ENCODE peak calls at places on chromosomes 12 and 14, in ten cellular contexts. Q is GM23338; F is foreskin fibroblast; W is hepatocyte; A is fibroblast of lung; Y is CD8-positive, alpha-beta T cell; K is heart right ventricle; H is AG04449; E is GM13977; D is PC-9. L is an unnamed sample.

GRCh38 chr12:103657331-103657730 is 70.3 kb downstream of the STAB2 start:
- DNase-seq in Q (no peak), F (peak; percentile 9), W (no peak), A (peak; percentile 71), Y (no peak), K (no peak), H (no peak), E (no peak), D (no peak), L (no peak)

GRCh38 chr12:113462117-113462774 is 9.4 kb downstream of the LHX5 start:
- DNase-seq in Q (peak; percentile 85), F (peak; percentile 92), W (peak; percentile 87), A (peak; percentile 52), Y (peak; percentile 62), K (peak; percentile 83), H (no peak), E (peak; percentile 82), D (peak; percentile 66), L (peak; percentile 39)

GRCh38 chr12:162467-163307 is 51.3 kb downstream of the SLC6A12 start:
- DNase-seq in Q (peak; percentile 35), F (no peak), W (no peak), A (no peak), Y (no peak), K (no peak), H (no peak), E (no peak), D (no peak), L (no peak)

GRCh38 chr14:105161314-105161713 is 7.3 kb downstream of the JAG2 start:
- DNase-seq in Q (no peak), F (no peak), W (no peak), A (no peak), Y (no peak), K (no peak), H (no peak), E (no peak), D (no peak), L (no peak)

GRCh38 chr14:95240859-95241813 is 78.6 kb downstream of the CLMN start:
- DNase-seq in Q (no peak), F (peak; percentile 61), W (no peak), A (no peak), Y (no peak), K (no peak), H (no peak), E (no peak), D (no peak), L (no peak)

GRCh38 chr12:56198836-56199235 is 9.6 kb upstream of the SMARCC2 start:
- DNase-seq in Q (peak; percentile 72), F (no peak), W (no peak), A (peak; percentile 64), Y (no peak), K (no peak), H (no peak), E (no peak), D (no peak), L (no peak)

GRCh38 chr12:116708826-116709756 is 28.8 kb downstream of the SPRING1 start:
- DNase-seq in Q (peak; percentile 54), F (peak; percentile 85), W (peak; percentile 72), A (peak; percentile 36), Y (peak; percentile 17), K (no peak), H (no peak), E (peak; percentile 53), D (peak; percentile 60), L (peak; percentile 22)

GRCh38 chr12:51820721-51821422 is 27.6 kb downstream of the FIGNL2 start:
- DNase-seq in Q (peak; percentile 84), F (peak; percentile 24), W (no peak), A (peak; percentile 71), Y (peak; percentile 74), K (peak; percentile 72), H (no peak), E (peak; percentile 72), D (no peak), L (peak; percentile 46)

GRCh38 chr14:31420013-31420318 is 384 bp downstream of the HEATR5A start:
- DNase-seq in Q (peak; percentile 77), F (no peak), W (no peak), A (no peak), Y (peak; percentile 6), K (peak; percentile 72), H (no peak), E (peak; percentile 46), D (peak; percentile 86), L (no peak)

DNA sequence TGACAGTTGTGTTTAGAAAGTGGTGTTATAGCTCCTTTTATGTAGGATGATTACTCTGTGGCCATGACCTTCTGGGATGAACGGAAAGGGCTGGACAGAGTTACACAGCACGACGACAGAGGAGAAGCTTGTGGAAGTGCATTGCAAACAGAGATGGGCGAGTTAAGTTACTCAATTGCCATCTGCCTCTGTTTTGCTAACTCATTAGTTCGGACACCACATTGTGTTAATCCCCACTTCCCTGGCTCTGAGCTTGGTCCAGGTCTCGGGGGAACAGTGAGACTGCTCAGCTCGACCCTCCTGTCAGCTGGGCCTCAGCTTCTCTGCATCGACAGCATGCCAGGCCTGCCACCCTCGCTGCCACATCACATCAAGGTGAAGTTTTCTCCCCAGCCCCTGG is 408.0 kb downstream of the ZFP36L1 start:
- DNase-seq in Q (no peak), F (no peak), W (no peak), A (no peak), Y (no peak), K (no peak), H (no peak), E (no peak), D (no peak), L (no peak)
- TF ChIP-seq CTCF in Q (no peak), F (no peak), W (no peak), A (no peak), Y (no peak), K (no peak), H (no peak), E (no peak), D (no peak), L (no peak)

GRCh38 chr14:93395227-93395626 is 35.5 kb upstream of the UNC79 start:
- DNase-seq in Q (no peak), F (no peak), W (no peak), A (no peak), Y (no peak), K (no peak), H (no peak), E (no peak), D (no peak), L (no peak)
- TF ChIP-seq CTCF in Q (no peak), F (no peak), W (no peak), A (no peak), Y (no peak), K (no peak), H (no peak), E (no peak), D (no peak), L (no peak)

GRCh38 chr12:54405573-54405972 is 13.5 kb downstream of the ITGA5 start:
- DNase-seq in Q (no peak), F (no peak), W (no peak), A (no peak), Y (no peak), K (no peak), H (no peak), E (no peak), D (no peak), L (no peak)

GRCh38 chr12:54401127-54401526 is 16.6 kb upstream of the ZNF385A start:
- DNase-seq in Q (no peak), F (no peak), W (no peak), A (no peak), Y (no peak), K (no peak), H (no peak), E (no peak), D (no peak), L (no peak)

GRCh38 chr12:54405106-54405505 is 14.0 kb downstream of the ITGA5 start:
- DNase-seq in Q (no peak), F (no peak), W (no peak), A (no peak), Y (no peak), K (no peak), H (no peak), E (no peak), D (no peak), L (no peak)

GRCh38 chr12:54407183-54407905 is 11.7 kb downstream of the ITGA5 start:
- DNase-seq in Q (no peak), F (no peak), W (no peak), A (no peak), Y (no peak), K (no peak), H (no peak), E (no peak), D (no peak), L (no peak)

GRCh38 chr12:54404061-54405004 is 14.7 kb downstream of the ITGA5 start:
- DNase-seq in Q (peak; percentile 97), F (peak; percentile 76), W (peak; percentile 77), A (peak; percentile 40), Y (no peak), K (no peak), H (no peak), E (no peak), D (peak; percentile 28), L (no peak)
- TF ChIP-seq CTCF in Q (peak; percentile 100), F (peak; percentile 85), W (peak; percentile 81), A (peak; percentile 97), Y (peak; percentile 100), K (peak; percentile 88), H (peak; percentile 76), E (peak; percentile 93), D (peak; percentile 98), L (peak; percentile 95)

DNA sequence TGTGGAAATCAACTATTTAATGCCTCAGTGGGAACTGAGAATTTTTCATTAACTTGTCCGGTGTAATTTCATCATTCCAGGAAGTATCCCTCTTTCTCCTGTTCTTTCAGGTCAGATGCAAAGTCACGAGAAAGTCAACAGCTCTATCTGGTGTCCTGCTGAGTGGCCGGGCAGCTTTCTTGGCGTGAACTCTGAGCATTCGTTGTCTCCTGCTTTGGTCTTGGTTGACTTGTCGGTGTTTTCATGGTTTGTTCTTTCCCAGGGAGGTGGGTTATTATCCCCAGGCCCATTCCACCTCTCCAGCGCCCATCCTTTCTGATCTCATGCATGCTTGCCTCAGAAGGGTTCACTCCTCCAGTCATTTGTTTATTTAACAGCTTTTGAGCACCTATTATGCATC is 149.2 kb downstream of the GLT1D1 start:
- DNase-seq in Q (no peak), F (no peak), W (no peak), A (no peak), Y (no peak), K (no peak), H (no peak), E (no peak), D (no peak), L (no peak)
- TF ChIP-seq CTCF in Q (no peak), F (no peak), W (no peak), A (no peak), Y (no peak), K (no peak), H (no peak), E (no peak), D (no peak), L (no peak)

GRCh38 chr12:95848575-95849388 is 10.0 kb upstream of the SNRPF start:
- DNase-seq in Q (peak; percentile 56), F (peak; percentile 74), W (peak; percentile 26), A (peak; percentile 29), Y (no peak), K (no peak), H (no peak), E (no peak), D (peak; percentile 36), L (no peak)
- TF ChIP-seq CTCF in Q (peak; percentile 40), F (peak; percentile 37), W (peak; percentile 47), A (peak; percentile 30), Y (no peak), K (no peak), H (peak; percentile 13), E (peak; percentile 20), D (peak; percentile 65), L (peak; percentile 37)

L was measured in AG09319.